ENCODE peak calls at places on chromosomes 2 and 18, in five cellular contexts. S, Q, T, Z and B are unnamed samples.

GRCh38 chr2:171482877-171483276 is 39.4 kb upstream of the CYBRD1 start:
- DNase-seq in T (peak; percentile 56), Q (no peak), Z (no peak), S (no peak), B (peak; percentile 10)

GRCh38 chr2:199710551-199710950 is 140.4 kb downstream of the FTCDNL1 start:
- DNase-seq in Q (no peak), Z (no peak), T (no peak), S (no peak), B (no peak)

GRCh38 chr2:21191535-21191934 is 67.8 kb downstream of the TDRD15 start:
- DNase-seq in Z (no peak), T (no peak), S (no peak), Q (no peak), B (no peak)

GRCh38 chr2:222203031-222203430 is 95.8 kb downstream of the PAX3 start:
- DNase-seq in Q (no peak), Z (no peak), T (peak; percentile 8), S (no peak), B (no peak)

GRCh38 chr18:44342946-44343345 is 337.7 kb upstream of the SETBP1 start:
- DNase-seq in S (no peak), T (no peak), Z (no peak), Q (no peak), B (no peak)

GRCh38 chr2:239201531-239201876 is 199.3 kb downstream of the HDAC4 start:
- DNase-seq in S (peak; percentile 25), T (no peak), Z (peak; percentile 89), Q (no peak), B (no peak)

GRCh38 chr2:1854747-1855146 is 110.4 kb upstream of the PXDN start:
- DNase-seq in T (peak; percentile 50), Q (no peak), Z (no peak), S (no peak), B (peak; percentile 76)

GRCh38 chr2:166343467-166343866 is 32.3 kb downstream of the SCN9A start:
- DNase-seq in Z (no peak), Q (no peak), T (no peak), S (no peak), B (no peak)

GRCh38 chr2:2572393-2573204 is 241.5 kb upstream of the MYT1L start:
- DNase-seq in S (no peak), Z (no peak), T (no peak), Q (peak; percentile 0), B (no peak)

GRCh38 chr18:8996771-8997432 is 105.6 kb upstream of the NDUFV2 start:
- DNase-seq in Z (no peak), S (no peak), Q (no peak), T (no peak), B (no peak)

GRCh38 chr2:120431386-120432292 is 85.7 kb downstream of the INHBB start:
- DNase-seq in T (no peak), Q (no peak), Z (peak; percentile 37), S (no peak), B (no peak)

GRCh38 chr18:36284671-36285295 is 12.7 kb upstream of the FHOD3 start:
- DNase-seq in T (peak; percentile 40), Z (no peak), S (no peak), Q (peak; percentile 43), B (peak; percentile 69)

GRCh38 chr18:49812321-49813070 is 837 bp downstream of the ACAA2 start:
- DNase-seq in Z (no peak), Q (no peak), T (peak; percentile 24), S (no peak), B (no peak)

GRCh38 chr18:79613186-79613931 is 66.2 kb upstream of the CTDP1 start:
- DNase-seq in Z (peak; percentile 55), T (no peak), Q (no peak), S (peak; percentile 19), B (no peak)

GRCh38 chr2:173109253-173110188 is 33.9 kb downstream of the MAP3K20 start:
- DNase-seq in Z (no peak), Q (no peak), T (peak; percentile 90), S (no peak), B (no peak)

GRCh38 chr2:120880381-120880780 is 144.7 kb downstream of the GLI2 start:
- DNase-seq in S (no peak), T (peak; percentile 84), Z (no peak), Q (no peak), B (no peak)

GRCh38 chr2:26847663-26848335 is at the start of gene DPYSL5:
- DNase-seq in S (no peak), Z (no peak), T (no peak), Q (no peak), B (no peak)

GRCh38 chr18:8424481-8424880 is 184.8 kb upstream of the RAB12 start:
- DNase-seq in Q (no peak), Z (no peak), S (no peak), T (no peak), B (peak; percentile 16)

GRCh38 chr2:150978053-150978452 is 283.6 kb downstream of the RBM43 start:
- DNase-seq in S (no peak), Q (no peak), T (peak; percentile 37), Z (no peak), B (no peak)

GRCh38 chr2:62724886-62725711 is 19.6 kb downstream of the EHBP1 start:
- DNase-seq in S (no peak), Z (peak; percentile 63), Q (peak; percentile 39), T (no peak), B (no peak)

GRCh38 chr2:185507703-185508102 is 230.9 kb upstream of the FSIP2 start:
- DNase-seq in S (no peak), T (no peak), Z (no peak), Q (no peak), B (no peak)

GRCh38 chr2:113167115-113167932 is 6.4 kb upstream of the PSD4 start:
- DNase-seq in S (peak; percentile 68), T (no peak), Z (no peak), Q (peak; percentile 82), B (no peak)

GRCh38 chr2:174235680-174236079 is 12.7 kb downstream of the OLA1 start:
- DNase-seq in T (peak; percentile 41), Q (no peak), S (no peak), Z (no peak), B (peak; percentile 11)

GRCh38 chr2:237091779-237092436 is 6.2 kb downstream of the COPS8 start:
- DNase-seq in T (peak; percentile 53), S (no peak), Z (peak; percentile 67), Q (no peak), B (peak; percentile 27)

GRCh38 chr2:88049601-88050000 is 6.0 kb downstream of the KRCC1 start:
- DNase-seq in T (no peak), S (no peak), Z (no peak), Q (no peak), B (no peak)

GRCh38 chr18:75107196-75107930 is 101.6 kb downstream of the PTGR3 start:
- DNase-seq in T (no peak), S (no peak), Q (no peak), Z (no peak), B (no peak)

GRCh38 chr2:80496770-80497169 is 192.2 kb upstream of the LRRTM1 start:
- DNase-seq in T (peak; percentile 83), S (no peak), Q (no peak), Z (no peak), B (peak; percentile 21)

GRCh38 chr2:160114020-160114419 is 51.6 kb upstream of the PLA2R1 start:
- DNase-seq in Z (no peak), S (no peak), Q (no peak), T (no peak), B (no peak)

GRCh38 chr2:226797289-226797988 is 2.2 kb downstream of the IRS1 start:
- DNase-seq in Z (peak; percentile 87), T (no peak), Q (peak; percentile 28), S (peak; percentile 34), B (no peak)

GRCh38 chr2:95296036-95296435 is 1.1 kb upstream of the KCNIP3 start:
- DNase-seq in Z (no peak), Q (no peak), S (no peak), T (no peak), B (no peak)

GRCh38 chr2:230012242-230012884 is 56.4 kb downstream of the SLC16A14 start:
- DNase-seq in T (no peak), S (no peak), Z (no peak), Q (no peak), B (no peak)

GRCh38 chr2:10274376-10274775 is 28.3 kb upstream of the HPCAL1 start:
- DNase-seq in Z (no peak), Q (no peak), S (peak; percentile 12), T (no peak), B (no peak)

GRCh38 chr18:76259012-76259568 is 236.0 kb downstream of the ZNF516 start:
- DNase-seq in T (no peak), Z (no peak), S (no peak), Q (no peak), B (no peak)

DNA sequence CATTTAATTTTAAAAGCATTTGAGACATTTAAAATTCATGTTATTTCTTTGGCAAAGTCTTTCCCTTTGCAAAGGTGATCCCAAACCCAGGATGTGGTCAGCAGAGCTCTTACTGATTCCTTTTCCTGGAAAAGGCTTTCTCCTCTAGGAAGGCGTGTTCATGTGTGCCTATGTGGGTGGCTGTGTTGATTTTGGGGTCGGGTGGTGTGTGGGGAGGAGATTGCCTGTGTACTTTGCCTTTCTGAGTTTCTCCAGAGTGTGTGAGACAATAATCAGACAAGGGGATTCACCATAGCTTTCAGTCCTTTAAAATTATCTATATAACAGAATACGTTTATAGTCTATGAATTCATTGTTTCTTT is 173.2 kb downstream of the SOCS6 start:
- DNase-seq in S (no peak), Z (no peak), T (no peak), Q (no peak), B (no peak)
- H3K4me3 ChIP-seq in S (no peak overlapping the region), Z (no peak overlapping the region), T (no peak overlapping the region), Q (no peak overlapping the region), B (no peak overlapping the region)

GRCh38 chr18:37306420-37306819 is 259.2 kb downstream of the CELF4 start:
- DNase-seq in T (no peak), S (no peak), Q (no peak), Z (no peak), B (no peak)
- H3K27ac ChIP-seq in T (no peak overlapping the region), S (no peak overlapping the region), Q (no peak overlapping the region), Z (no peak overlapping the region), B (no peak overlapping the region)

GRCh38 chr2:143433158-143433557 is 303.9 kb downstream of the ARHGAP15 start:
- DNase-seq in Q (no peak), S (no peak), Z (no peak), T (no peak), B (no peak)
- TF ChIP-seq CTCF in Q (no peak), S (peak; percentile 5), Z (no peak), T (no peak), B (no peak)

DNA sequence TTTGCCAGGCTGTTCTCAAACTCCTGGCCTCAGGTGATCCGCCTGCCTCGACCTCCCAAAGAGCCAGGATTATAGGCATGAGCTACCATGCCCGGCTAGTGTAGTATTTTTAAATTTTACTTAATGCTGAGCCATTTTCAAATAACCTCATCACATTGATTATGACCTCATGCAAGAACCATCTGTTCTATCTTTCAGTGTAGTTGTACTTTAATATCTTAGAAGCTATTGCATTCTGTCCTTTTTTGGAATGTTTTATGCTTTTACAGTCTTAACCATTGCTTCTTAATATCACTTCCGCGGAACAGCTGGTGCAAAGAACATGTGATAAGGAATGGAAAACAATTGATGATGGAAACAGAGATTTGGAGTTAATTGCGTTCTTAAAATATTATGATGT is 2.7 kb downstream of the GEN1 start:
- DNase-seq in Z (no peak), T (peak; percentile 45), Q (no peak), S (no peak), B (no peak)
- H3K4me3 ChIP-seq in Z (no peak overlapping the region), T (no peak overlapping the region), Q (no peak overlapping the region), S (no peak overlapping the region), B (no peak overlapping the region)